ENCODE peak calls at places on chromosome 2, in six cellular contexts. F is GM23248; V is sigmoid colon; C is right lobe of liver; D is GM12878; O is effector memory CD4-positive, alpha-beta T cell. N is an unnamed sample.
A peak's percentile ranks its signal among the peaks of the same experiment; 100 is the strongest.

GRCh38 chr2:22623620-22624019 is 761.4 kb upstream of the KLHL29 start:
- DNase-seq in F (no peak), V (no peak), C (no peak), D (no peak), O (no peak), N (no peak)

GRCh38 chr2:14827226-14828023 is 194.9 kb downstream of the LRATD1 start:
- DNase-seq in F (peak; percentile 63), V (no peak), C (no peak), D (no peak), O (no peak), N (no peak)

GRCh38 chr2:14634885-14635871 is 2.7 kb downstream of the LRATD1 start:
- DNase-seq in F (peak; percentile 79), V (peak; percentile 89), C (peak; percentile 71), D (no peak), O (no peak), N (peak; percentile 89)

GRCh38 chr2:221518201-221518936 is 53.7 kb downstream of the EPHA4 start:
- DNase-seq in F (peak; percentile 16), V (no peak), C (no peak), D (no peak), O (peak; percentile 46), N (no peak)

GRCh38 chr2:120673571-120674061 is 62.1 kb upstream of the GLI2 start:
- DNase-seq in F (no peak), V (peak; percentile 55), C (no peak), D (no peak), O (no peak), N (no peak)

GRCh38 chr2:133788391-133788790 is 220.1 kb upstream of the NCKAP5 start:
- DNase-seq in F (peak; percentile 70), V (no peak), C (no peak), D (no peak), O (no peak), N (no peak)

GRCh38 chr2:28469304-28469703 is 26.6 kb upstream of the PLB1 start:
- DNase-seq in F (peak; percentile 76), V (peak; percentile 32), C (no peak), D (no peak), O (no peak), N (no peak)

GRCh38 chr2:202135111-202135874 is 62.2 kb downstream of the KIAA2012 start:
- DNase-seq in F (peak; percentile 97), V (peak; percentile 95), C (no peak), D (no peak), O (no peak), N (no peak)

GRCh38 chr2:174227748-174228147 is 20.6 kb downstream of the OLA1 start:
- DNase-seq in F (no peak), V (no peak), C (no peak), D (no peak), O (no peak), N (no peak)

GRCh38 chr2:5914831-5915611 is 222.8 kb downstream of the SOX11 start:
- DNase-seq in F (peak; percentile 3), V (no peak), C (no peak), D (no peak), O (no peak), N (no peak)

GRCh38 chr2:170163666-170164065 is 14.3 kb upstream of the MYO3B start:
- DNase-seq in F (peak; percentile 58), V (no peak), C (no peak), D (no peak), O (no peak), N (no peak)

GRCh38 chr2:223465793-223466192 is 136.4 kb downstream of the SCG2 start:
- DNase-seq in F (peak; percentile 96), V (peak; percentile 89), C (peak; percentile 69), D (no peak), O (no peak), N (peak; percentile 66)

GRCh38 chr2:239839306-239839705 is 185.8 kb downstream of the NDUFA10 start:
- DNase-seq in F (no peak), V (peak; percentile 36), C (no peak), D (no peak), O (no peak), N (no peak)

GRCh38 chr2:99708231-99708630 is 218.4 kb upstream of the REV1 start:
- DNase-seq in F (no peak), V (no peak), C (no peak), D (no peak), O (no peak), N (no peak)

GRCh38 chr2:16028644-16029043 is 88.3 kb downstream of the MYCN start:
- DNase-seq in F (no peak), V (no peak), C (no peak), D (no peak), O (no peak), N (no peak)

GRCh38 chr2:10235909-10236550 is 66.7 kb upstream of the HPCAL1 start:
- DNase-seq in F (no peak), V (peak; percentile 40), C (no peak), D (no peak), O (no peak), N (peak; percentile 45)

GRCh38 chr2:233082934-233083755 is 23.0 kb downstream of the INPP5D start:
- DNase-seq in F (no peak), V (peak; percentile 41), C (no peak), D (no peak), O (no peak), N (no peak)

GRCh38 chr2:9560628-9561027 is 5.0 kb upstream of the ADAM17 start:
- DNase-seq in F (no peak), V (no peak), C (no peak), D (no peak), O (no peak), N (no peak)

GRCh38 chr2:118239284-118239683 is 151.0 kb downstream of the INSIG2 start:
- DNase-seq in F (no peak), V (no peak), C (no peak), D (no peak), O (no peak), N (no peak)

GRCh38 chr2:119474371-119475224 is 42.9 kb downstream of the TMEM37 start:
- DNase-seq in F (no peak), V (peak; percentile 42), C (no peak), D (no peak), O (no peak), N (no peak)

GRCh38 chr2:47072018-47072691 is 83.0 kb downstream of the STPG4 start:
- DNase-seq in F (peak; percentile 99), V (peak; percentile 95), C (peak; percentile 62), D (no peak), O (no peak), N (no peak)

GRCh38 chr2:132538331-132538855 is 121.8 kb downstream of the GPR39 start:
- DNase-seq in F (no peak), V (no peak), C (no peak), D (no peak), O (no peak), N (no peak)

DNA sequence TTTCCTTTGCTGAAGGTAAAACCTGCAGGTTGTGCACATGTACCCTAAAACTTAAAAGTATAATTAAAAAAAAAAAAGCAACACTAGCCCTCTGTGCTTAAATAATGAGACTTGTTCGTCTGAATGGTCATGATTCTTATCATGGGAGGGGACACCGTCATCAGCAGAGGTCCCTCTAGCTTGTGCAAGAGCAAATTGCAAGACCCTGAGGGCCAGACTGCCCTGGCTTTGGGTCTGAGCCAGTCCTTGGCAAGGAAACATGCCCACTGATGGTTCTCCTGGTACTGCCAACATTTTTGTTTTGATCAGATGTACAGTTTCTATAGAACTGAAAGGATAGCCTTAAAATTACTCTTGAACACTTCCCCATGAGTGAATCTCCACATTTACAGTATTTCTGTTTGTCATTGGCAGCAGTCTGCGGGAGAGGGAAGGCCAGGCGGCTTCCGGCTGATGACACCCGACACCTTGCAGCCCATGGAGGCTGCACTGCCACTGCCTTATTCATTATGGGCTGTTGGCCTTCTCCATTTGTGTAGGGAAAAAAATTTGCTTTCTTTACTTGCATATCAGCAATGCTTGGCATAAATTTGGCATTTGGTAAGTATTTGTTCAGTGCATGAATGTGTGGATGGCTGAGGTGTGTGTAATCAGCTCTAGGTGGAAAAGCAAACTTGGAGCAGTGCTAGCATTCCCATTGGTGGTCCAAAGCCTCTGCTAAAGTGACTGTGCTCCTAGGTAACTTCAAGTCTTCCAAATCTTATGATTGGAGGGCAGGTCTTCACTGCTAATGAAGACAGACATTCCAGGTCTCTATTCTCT is 161.6 kb upstream of the ALKAL2 start:
- DNase-seq in F (no peak), V (no peak), C (no peak), D (no peak), O (no peak), N (no peak)
- H3K4me3 ChIP-seq in F (no peak overlapping the region), V (no peak overlapping the region), C (no peak overlapping the region), D (no peak overlapping the region), O (no peak overlapping the region), N (no peak overlapping the region)

GRCh38 chr2:218277921-218278320 is 7.6 kb downstream of the PNKD start:
- DNase-seq in F (no peak), V (no peak), C (no peak), D (no peak), O (no peak), N (no peak)
- H3K4me1 ChIP-seq in F (peaks cover 21% of the 10 kb centered on the region), V (peaks cover 23% of the 10 kb centered on the region), C (no peaks in the 10 kb centered on the region), D (no peaks in the 10 kb centered on the region), O (peaks cover 5% of the 10 kb centered on the region), N (peaks cover 18% of the 10 kb centered on the region)

DNA sequence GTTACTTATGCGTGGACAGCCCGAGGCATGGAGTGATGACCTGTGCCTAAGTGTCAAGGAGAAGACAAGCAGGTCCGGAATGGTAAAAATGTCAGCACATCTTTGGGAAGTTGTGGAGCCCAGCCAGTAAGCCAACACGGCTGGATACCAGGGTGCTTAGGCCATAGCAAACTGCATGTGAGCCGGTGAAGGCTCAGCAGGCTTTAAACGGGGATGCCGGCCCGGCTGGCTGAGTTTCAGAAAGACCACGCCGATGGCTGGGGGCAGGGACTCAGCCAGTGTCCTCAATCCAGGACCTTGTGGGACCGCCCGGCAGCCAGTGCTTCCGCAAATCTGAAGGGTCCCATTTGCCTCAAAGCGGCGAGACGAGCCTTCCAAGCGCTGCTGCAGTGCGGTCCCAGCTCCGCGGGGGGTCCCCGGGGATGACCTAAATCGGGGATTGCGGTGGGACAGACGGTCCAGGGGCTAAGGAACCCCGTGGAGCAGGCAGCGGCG is 946 bp upstream of the AGAP1 start:
- DNase-seq in F (peak; percentile 26), V (no peak), C (no peak), D (no peak), O (no peak), N (no peak)
- H3K4me3 ChIP-seq in F (peak overlapping the region; percentile 78), V (peak overlapping the region; percentile 80), C (peak overlapping the region; percentile 79), D (no peak overlapping the region), O (no peak overlapping the region), N (no peak overlapping the region)

GRCh38 chr2:204110250-204111183 is 174.0 kb downstream of the ICOS start:
- DNase-seq in F (peak; percentile 57), V (no peak), C (no peak), D (no peak), O (peak; percentile 27), N (no peak)

GRCh38 chr2:204116154-204116792 is 179.7 kb downstream of the ICOS start:
- DNase-seq in F (no peak), V (no peak), C (no peak), D (no peak), O (no peak), N (no peak)

GRCh38 chr2:204115288-204115687 is 178.7 kb downstream of the ICOS start:
- DNase-seq in F (no peak), V (no peak), C (no peak), D (no peak), O (no peak), N (no peak)

GRCh38 chr2:204115692-204116091 is 179.1 kb downstream of the ICOS start:
- DNase-seq in F (no peak), V (no peak), C (no peak), D (no peak), O (no peak), N (no peak)

DNA sequence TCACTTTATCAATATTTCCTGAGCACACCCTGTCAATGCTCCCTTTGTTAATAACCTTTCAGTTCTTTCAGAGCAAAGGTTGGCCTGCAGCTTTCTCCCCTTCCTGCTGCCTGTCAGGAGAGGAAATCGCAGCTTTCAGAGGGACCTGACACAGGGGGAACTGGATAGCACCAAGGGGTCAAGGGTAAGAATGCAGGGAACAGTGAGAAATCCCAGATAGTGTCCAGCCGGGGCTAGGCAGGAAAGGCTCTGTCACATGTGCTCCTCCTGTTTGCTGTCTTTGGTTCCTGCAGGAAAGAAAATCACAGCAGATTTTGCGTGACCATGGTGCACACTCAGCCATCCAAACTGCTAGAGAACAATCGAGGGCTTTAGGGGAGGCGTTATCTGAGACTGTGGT is 177.7 kb downstream of the ICOS start:
- DNase-seq in F (no peak), V (no peak), C (peak; percentile 33), D (no peak), O (no peak), N (no peak)
- H3K4me1 ChIP-seq in F (peaks cover 12% of the 10 kb centered on the region), V (peaks cover 43% of the 10 kb centered on the region), C (no peaks in the 10 kb centered on the region), D (peaks cover 12% of the 10 kb centered on the region), O (peaks cover 29% of the 10 kb centered on the region), N (no peaks in the 10 kb centered on the region)